ENCODE peak calls at places on chromosomes 2 and 18, in eight cellular contexts. V is cardiac muscle cell, X is AG10803, Y is heart right ventricle, R is stomach, F is body of pancreas, M is pancreas, B is fibroblast of villous mesenchyme. Z is an unnamed sample.

GRCh38 chr2:64857581-64858471 is 131.4 kb upstream of the SLC1A4 start:
- DNase-seq in F (peak), R (no peak), V (peak), B (peak), M (peak), Y (peak), X (peak), Z (peak)

GRCh38 chr2:70663411-70663810 is 104.6 kb downstream of the ADD2 start:
- DNase-seq in F (no peak), Y (no peak), B (no peak), X (no peak), V (no peak), M (no peak), R (no peak), Z (no peak)

GRCh38 chr2:139165599-139165998 is 385.4 kb upstream of the NXPH2 start:
- DNase-seq in R (no peak), B (no peak), X (no peak), M (no peak), Y (no peak), V (no peak), F (no peak), Z (no peak)

GRCh38 chr2:218777276-218777990 is 4.5 kb upstream of the CYP27A1 start:
- DNase-seq in R (no peak), B (no peak), M (no peak), X (no peak), F (no peak), V (no peak), Y (no peak), Z (no peak)

GRCh38 chr18:56723706-56724105 is 72.5 kb downstream of the WDR7 start:
- DNase-seq in M (no peak), V (no peak), Y (no peak), F (no peak), R (no peak), X (no peak), B (no peak), Z (no peak)

GRCh38 chr18:68504441-68505221 is 210.3 kb downstream of the TMX3 start:
- DNase-seq in M (no peak), V (no peak), B (no peak), X (no peak), R (no peak), Y (no peak), F (no peak), Z (no peak)

GRCh38 chr18:6219116-6219717 is 195.5 kb downstream of the L3MBTL4 start:
- DNase-seq in B (peak), F (no peak), R (no peak), V (peak), M (no peak), Y (peak), X (peak), Z (peak)

GRCh38 chr2:34102359-34102758 is 503.3 kb upstream of the FAM98A start:
- DNase-seq in Y (no peak), X (peak), B (no peak), M (no peak), F (no peak), V (no peak), R (no peak), Z (peak)

GRCh38 chr2:12192762-12193161 is 446.3 kb downstream of the LPIN1 start:
- DNase-seq in Y (peak), R (no peak), V (no peak), X (no peak), F (no peak), M (no peak), B (no peak), Z (peak)

GRCh38 chr18:9017170-9017899 is 85.2 kb upstream of the NDUFV2 start:
- DNase-seq in X (peak), R (peak), Y (peak), B (peak), M (peak), V (no peak), F (peak), Z (peak)
- H3K4me3 ChIP-seq in X (peak), R (peak), Y (peak), B (peak), M (no peak), V (no peak), F (no peak), Z (peak)

GRCh38 chr2:235501663-235502009 is 7.8 kb downstream of the AGAP1 start:
- DNase-seq in B (peak), X (no peak), M (no peak), Y (no peak), F (no peak), V (peak), R (no peak), Z (no peak)
- H3K4me3 ChIP-seq in B (peak), X (no peak), M (no peak), Y (peak), F (no peak), V (peak), R (no peak), Z (peak)

GRCh38 chr2:100293341-100294161 is 28.8 kb downstream of the LONRF2 start:
- DNase-seq in Y (no peak), X (no peak), V (no peak), B (no peak), R (no peak), M (no peak), F (no peak), Z (no peak)

GRCh38 chr2:100291152-100291970 is 30.9 kb downstream of the LONRF2 start:
- DNase-seq in Y (no peak), F (peak), B (peak), M (peak), R (peak), X (peak), V (peak), Z (peak)

GRCh38 chr2:100292022-100292580 is 30.2 kb downstream of the LONRF2 start:
- DNase-seq in X (peak), R (peak), M (no peak), Y (no peak), B (peak), V (peak), F (peak), Z (peak)

GRCh38 chr2:100289020-100289419 is 33.3 kb downstream of the LONRF2 start:
- DNase-seq in B (no peak), R (no peak), F (no peak), X (no peak), V (no peak), Y (no peak), M (no peak), Z (no peak)

GRCh38 chr2:100290718-100291151 is 31.6 kb downstream of the LONRF2 start:
- DNase-seq in V (no peak), B (no peak), X (no peak), M (no peak), R (no peak), Y (no peak), F (no peak), Z (no peak)
- H3K4me3 ChIP-seq in V (no peak), B (no peak), X (no peak), M (no peak), R (no peak), Y (no peak), F (no peak), Z (no peak)

GRCh38 chr2:151842830-151843668 is 14.8 kb upstream of the ARL5A start:
- DNase-seq in F (no peak), B (no peak), M (no peak), Y (no peak), R (no peak), V (no peak), X (no peak), Z (no peak)
- H3K4me3 ChIP-seq in F (no peak), B (no peak), M (no peak), Y (no peak), R (no peak), V (no peak), X (no peak), Z (no peak)

GRCh38 chr2:150425121-150425559 is 62.3 kb downstream of the RND3 start:
- DNase-seq in X (no peak), M (no peak), F (no peak), R (no peak), Y (peak), B (peak), V (no peak), Z (peak)
- H3K4me3 ChIP-seq in X (no peak), M (no peak), F (no peak), R (no peak), Y (peak), B (no peak), V (no peak), Z (no peak)

DNA sequence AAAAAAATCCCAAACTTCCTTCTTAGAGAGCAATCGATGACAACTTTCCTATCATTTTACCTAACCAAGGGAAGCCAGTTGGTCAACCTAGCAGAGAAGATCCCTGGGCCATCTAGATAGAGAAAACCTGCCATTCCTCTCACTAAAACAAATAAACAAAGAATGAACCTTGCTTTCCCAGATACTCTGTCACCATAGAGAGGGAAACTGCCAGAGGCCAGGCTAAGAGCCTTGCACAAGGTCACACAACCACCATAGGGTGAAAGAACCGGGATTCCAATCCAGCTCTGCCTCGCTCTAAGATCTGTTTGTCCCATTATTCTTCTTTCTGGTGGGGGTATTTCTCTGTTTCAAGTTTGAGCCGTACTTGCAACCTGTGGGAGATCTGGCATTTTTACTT is 154.6 kb downstream of the CYRIA start:
- DNase-seq in Y (no peak), V (no peak), B (no peak), F (no peak), R (no peak), X (no peak), M (no peak), Z (no peak)
- H3K4me3 ChIP-seq in Y (no peak), V (no peak), B (no peak), F (no peak), R (no peak), X (no peak), M (no peak), Z (no peak)

GRCh38 chr2:66445781-66446177 is 10.9 kb downstream of the MEIS1 start:
- DNase-seq in X (peak), F (peak), R (no peak), Y (no peak), B (peak), M (no peak), V (peak), Z (no peak)
- H3K4me3 ChIP-seq in X (peak), F (peak), R (peak), Y (peak), B (peak), M (peak), V (peak), Z (peak)

GRCh38 chr2:10404324-10405143 is 43.6 kb downstream of the ODC1 start:
- DNase-seq in X (peak), V (no peak), M (no peak), R (no peak), F (no peak), B (no peak), Y (no peak), Z (no peak)
- H3K4me3 ChIP-seq in X (no peak), V (no peak), M (no peak), R (no peak), F (no peak), B (no peak), Y (no peak), Z (no peak)

DNA sequence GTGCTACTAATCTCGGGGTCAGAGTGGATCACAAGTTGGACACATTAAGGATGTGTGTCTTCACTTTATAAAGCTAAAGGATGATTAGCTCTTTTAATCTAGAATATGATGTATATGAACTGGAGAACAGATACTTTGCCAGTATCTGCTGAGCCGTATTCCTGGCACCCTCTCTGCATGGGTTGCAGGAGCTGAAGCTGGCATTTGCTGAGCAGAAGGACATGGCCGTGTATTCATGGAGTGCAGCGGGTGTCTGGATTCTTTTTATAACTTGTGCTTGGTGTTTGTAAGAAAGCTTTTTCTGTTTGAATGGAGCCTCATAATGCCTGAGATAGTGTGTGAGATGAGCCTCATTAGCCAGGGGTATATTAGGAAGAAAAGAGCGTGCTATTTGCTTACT is 103.9 kb upstream of the MCFD2 start:
- DNase-seq in X (no peak), R (no peak), F (no peak), V (no peak), M (no peak), Y (no peak), B (no peak), Z (no peak)
- H3K4me3 ChIP-seq in X (no peak), R (no peak), F (no peak), V (no peak), M (no peak), Y (no peak), B (no peak), Z (no peak)

Z was measured in cardiac fibroblast.